ENCODE peak calls at places on chromosomes 13 and 19, in seven cellular contexts. One of them, this sample, is unnamed.
A peak's percentile ranks its signal among the peaks of the same experiment; 100 is the strongest.

GRCh38 chr13:60755380-60756163 is 358.6 kb downstream of the TDRD3 start:
- DNase-seq in GM12892: no peak
- DNase-seq in GM12891: no peak
- DNase-seq in HepG2: no peak
- DNase-seq in H1: no peak
- DNase-seq in SK-N-SH: no peak
- DNase-seq in K562: no peak
- DNase-seq in this sample: no peak

GRCh38 chr13:95191821-95192220 is 109.4 kb downstream of the ABCC4 start:
- DNase-seq in H1: peak; percentile 97
- DNase-seq in GM12891: peak; percentile 52
- DNase-seq in GM12892: peak; percentile 52
- DNase-seq in K562: peak; percentile 62
- DNase-seq in SK-N-SH: peak; percentile 77
- DNase-seq in HepG2: peak; percentile 41
- DNase-seq in this sample: peak; percentile 45

GRCh38 chr19:33796164-33797100 is at the start of gene KCTD15:
- DNase-seq in HepG2: no peak
- DNase-seq in SK-N-SH: peak; percentile 86
- DNase-seq in K562: peak; percentile 75
- DNase-seq in H1: peak; percentile 84
- DNase-seq in GM12892: no peak
- DNase-seq in GM12891: no peak
- DNase-seq in this sample: no peak

GRCh38 chr13:99743079-99743478 is 228.5 kb downstream of the ZIC5 start:
- DNase-seq in K562: no peak
- DNase-seq in SK-N-SH: no peak
- DNase-seq in HepG2: no peak
- DNase-seq in GM12892: no peak
- DNase-seq in H1: peak; percentile 36
- DNase-seq in GM12891: no peak
- DNase-seq in this sample: no peak

GRCh38 chr13:22915442-22916082 is 265.2 kb upstream of the SGCG start:
- DNase-seq in GM12892: no peak
- DNase-seq in H1: peak; percentile 84
- DNase-seq in HepG2: no peak
- DNase-seq in SK-N-SH: peak; percentile 55
- DNase-seq in K562: peak; percentile 13
- DNase-seq in GM12891: peak; percentile 35
- DNase-seq in this sample: no peak

GRCh38 chr19:32224371-32225244 is 120.8 kb upstream of the ZNF507 start:
- DNase-seq in GM12892: peak; percentile 73
- DNase-seq in K562: peak; percentile 84
- DNase-seq in H1: peak; percentile 91
- DNase-seq in SK-N-SH: peak; percentile 94
- DNase-seq in HepG2: peak; percentile 21
- DNase-seq in GM12891: peak; percentile 81
- DNase-seq in this sample: no peak

GRCh38 chr19:4597975-4598671 is 38.6 kb upstream of the SEMA6B start:
- DNase-seq in K562: peak; percentile 95
- DNase-seq in HepG2: no peak
- DNase-seq in GM12891: peak; percentile 75
- DNase-seq in SK-N-SH: peak; percentile 86
- DNase-seq in H1: peak; percentile 91
- DNase-seq in GM12892: peak; percentile 76
- DNase-seq in this sample: no peak

GRCh38 chr19:5173993-5174392 is 166.6 kb downstream of the PTPRS start:
- DNase-seq in SK-N-SH: no peak
- DNase-seq in K562: peak; percentile 6
- DNase-seq in GM12892: no peak
- DNase-seq in H1: no peak
- DNase-seq in HepG2: no peak
- DNase-seq in GM12891: no peak
- DNase-seq in this sample: no peak

GRCh38 chr13:102033316-102033715 is 368.5 kb downstream of the FGF14 start:
- DNase-seq in HepG2: no peak
- DNase-seq in H1: no peak
- DNase-seq in SK-N-SH: no peak
- DNase-seq in GM12892: no peak
- DNase-seq in GM12891: no peak
- DNase-seq in K562: no peak
- DNase-seq in this sample: no peak

GRCh38 chr13:100182894-100183490 is 94.1 kb downstream of the PCCA start:
- DNase-seq in HepG2: peak; percentile 53
- DNase-seq in H1: no peak
- DNase-seq in K562: no peak
- DNase-seq in GM12892: no peak
- DNase-seq in SK-N-SH: no peak
- DNase-seq in GM12891: no peak
- DNase-seq in this sample: no peak

GRCh38 chr19:52190679-52191293 is 934 bp downstream of the PPP2R1A start:
- DNase-seq in HepG2: no peak
- DNase-seq in GM12892: no peak
- DNase-seq in GM12891: no peak
- DNase-seq in SK-N-SH: peak; percentile 56
- DNase-seq in K562: no peak
- DNase-seq in H1: peak; percentile 45
- DNase-seq in this sample: no peak

DNA sequence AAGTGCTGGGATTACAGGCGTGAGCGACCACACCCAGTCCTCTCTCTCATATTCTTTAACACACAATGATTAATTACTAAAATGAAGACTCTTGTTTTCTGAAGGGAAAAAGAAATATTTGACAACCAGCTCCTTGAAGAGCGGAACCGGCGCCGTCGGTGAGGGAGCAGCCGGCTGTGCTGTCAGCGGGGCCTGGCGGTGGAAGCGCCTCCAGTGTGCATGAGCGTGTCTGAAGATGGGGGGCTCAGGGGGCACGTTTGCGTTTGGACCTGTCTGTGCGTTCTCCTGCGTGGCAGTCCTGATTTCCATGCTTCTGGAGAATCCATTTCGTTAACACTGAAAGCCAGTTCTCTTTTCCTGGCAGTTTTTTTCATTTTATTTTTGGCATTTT is 7.3 kb upstream of the NDUFS7 start:
- DNase-seq in H1: no peak
- DNase-seq in GM12891: no peak
- DNase-seq in K562: no peak
- DNase-seq in SK-N-SH: no peak
- DNase-seq in HepG2: no peak
- DNase-seq in GM12892: no peak
- DNase-seq in this sample: no peak
- TF ChIP-seq POLR2AphosphoS5 in H1: no peak
- TF ChIP-seq POLR2AphosphoS5 in GM12891: no peak
- TF ChIP-seq POLR2AphosphoS5 in K562: no peak
- TF ChIP-seq POLR2AphosphoS5 in SK-N-SH: no peak
- TF ChIP-seq POLR2AphosphoS5 in HepG2: no peak
- TF ChIP-seq POLR2AphosphoS5 in GM12892: no peak
- TF ChIP-seq POLR2AphosphoS5 in this sample: no peak

GRCh38 chr19:30664358-30665058 is 292.3 kb downstream of the ZNF536 start:
- DNase-seq in HepG2: peak; percentile 84
- DNase-seq in GM12892: no peak
- DNase-seq in H1: no peak
- DNase-seq in GM12891: no peak
- DNase-seq in SK-N-SH: peak; percentile 51
- DNase-seq in K562: no peak
- DNase-seq in this sample: no peak
- TF ChIP-seq TAF1 in HepG2: no peak
- TF ChIP-seq TAF1 in GM12892: no peak
- TF ChIP-seq TAF1 in H1: no peak
- TF ChIP-seq TAF1 in GM12891: no peak
- TF ChIP-seq TAF1 in SK-N-SH: no peak
- TF ChIP-seq TAF1 in K562: no peak
- TF ChIP-seq TAF1 in this sample: no peak

GRCh38 chr19:7681336-7682174 is 922 bp downstream of the TRAPPC5 start:
- DNase-seq in H1: peak; percentile 82
- DNase-seq in GM12891: peak; percentile 80
- DNase-seq in K562: peak; percentile 54
- DNase-seq in SK-N-SH: peak; percentile 82
- DNase-seq in GM12892: peak; percentile 77
- DNase-seq in HepG2: peak; percentile 77
- DNase-seq in this sample: no peak
- TF ChIP-seq POLR2AphosphoS5 in H1: no peak
- TF ChIP-seq POLR2AphosphoS5 in GM12891: no peak
- TF ChIP-seq POLR2AphosphoS5 in K562: no peak
- TF ChIP-seq POLR2AphosphoS5 in SK-N-SH: no peak
- TF ChIP-seq POLR2AphosphoS5 in GM12892: no peak
- TF ChIP-seq POLR2AphosphoS5 in HepG2: no peak
- TF ChIP-seq POLR2AphosphoS5 in this sample: no peak

DNA sequence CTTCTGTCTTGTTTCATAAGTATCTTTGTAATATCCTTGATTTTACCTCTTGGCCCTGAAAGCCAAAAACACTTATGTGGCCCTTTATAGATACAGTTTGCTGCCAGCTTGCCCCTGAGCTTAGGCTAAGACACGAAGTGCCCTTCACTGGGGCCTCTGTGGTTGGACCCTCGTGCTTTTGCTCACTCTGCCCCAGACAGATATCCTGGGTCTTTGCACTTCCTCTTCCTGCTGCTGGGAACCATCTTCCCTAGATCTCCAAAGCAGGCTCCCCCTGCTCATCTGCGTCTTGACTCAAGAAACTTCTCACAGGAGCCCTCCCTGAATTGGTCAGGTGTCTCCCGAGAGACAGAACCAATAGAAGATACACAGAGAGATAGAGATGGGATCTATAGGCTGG is 2.0 kb upstream of the TNFSF14 start:
- DNase-seq in HepG2: no peak
- DNase-seq in SK-N-SH: no peak
- DNase-seq in GM12891: no peak
- DNase-seq in GM12892: no peak
- DNase-seq in H1: no peak
- DNase-seq in K562: no peak
- DNase-seq in this sample: no peak
- TF ChIP-seq TAF1 in HepG2: no peak
- TF ChIP-seq TAF1 in SK-N-SH: no peak
- TF ChIP-seq TAF1 in GM12891: no peak
- TF ChIP-seq TAF1 in GM12892: no peak
- TF ChIP-seq TAF1 in H1: no peak
- TF ChIP-seq TAF1 in K562: no peak
- TF ChIP-seq TAF1 in this sample: no peak

DNA sequence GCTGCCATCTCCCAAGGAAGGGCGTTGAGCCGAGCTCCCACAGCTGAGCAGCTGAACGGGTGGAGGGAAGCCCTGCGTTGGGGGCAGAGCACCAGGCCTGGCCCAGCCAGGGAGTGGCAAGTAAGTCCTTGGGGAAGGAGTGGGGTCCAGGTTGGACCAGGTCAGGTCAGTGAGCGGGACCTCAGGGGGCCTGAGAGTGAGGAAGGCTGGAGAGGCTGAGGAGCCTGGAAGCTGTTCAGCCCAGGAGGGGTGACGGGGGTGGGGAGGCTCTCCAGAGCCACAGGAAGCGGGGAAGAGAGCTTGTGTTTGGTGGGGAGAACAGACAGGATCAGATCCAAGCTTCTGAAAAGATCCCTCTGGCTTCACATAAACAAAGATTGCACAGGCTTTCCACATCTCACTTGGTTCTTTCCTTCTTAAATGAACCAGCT is 55.4 kb upstream of the ATP12A start:
- DNase-seq in SK-N-SH: no peak
- DNase-seq in HepG2: no peak
- DNase-seq in GM12892: no peak
- DNase-seq in GM12891: no peak
- DNase-seq in H1: no peak
- DNase-seq in K562: no peak
- DNase-seq in this sample: no peak
- TF ChIP-seq POLR2AphosphoS5 in SK-N-SH: no peak
- TF ChIP-seq POLR2AphosphoS5 in HepG2: no peak
- TF ChIP-seq POLR2AphosphoS5 in GM12892: no peak
- TF ChIP-seq POLR2AphosphoS5 in GM12891: no peak
- TF ChIP-seq POLR2AphosphoS5 in H1: no peak
- TF ChIP-seq POLR2AphosphoS5 in K562: no peak
- TF ChIP-seq POLR2AphosphoS5 in this sample: no peak

GRCh38 chr13:36212789-36213188 is 1.6 kb downstream of the SOHLH2 start:
- DNase-seq in GM12892: no peak
- DNase-seq in H1: no peak
- DNase-seq in HepG2: no peak
- DNase-seq in SK-N-SH: no peak
- DNase-seq in GM12891: no peak
- DNase-seq in K562: peak; percentile 10
- DNase-seq in this sample: no peak

GRCh38 chr13:36217456-36217855 is 3.1 kb upstream of the SOHLH2 start:
- DNase-seq in GM12892: no peak
- DNase-seq in K562: no peak
- DNase-seq in H1: no peak
- DNase-seq in HepG2: no peak
- DNase-seq in GM12891: no peak
- DNase-seq in SK-N-SH: no peak
- DNase-seq in this sample: no peak

GRCh38 chr13:36207672-36208071 is 6.7 kb downstream of the SOHLH2 start:
- DNase-seq in SK-N-SH: no peak
- DNase-seq in HepG2: no peak
- DNase-seq in GM12892: no peak
- DNase-seq in K562: no peak
- DNase-seq in H1: no peak
- DNase-seq in GM12891: no peak
- DNase-seq in this sample: no peak

GRCh38 chr13:36214163-36214921 is at the start of gene SOHLH2:
- DNase-seq in HepG2: no peak
- DNase-seq in GM12892: no peak
- DNase-seq in GM12891: no peak
- DNase-seq in H1: no peak
- DNase-seq in K562: peak; percentile 53
- DNase-seq in SK-N-SH: no peak
- DNase-seq in this sample: no peak

DNA sequence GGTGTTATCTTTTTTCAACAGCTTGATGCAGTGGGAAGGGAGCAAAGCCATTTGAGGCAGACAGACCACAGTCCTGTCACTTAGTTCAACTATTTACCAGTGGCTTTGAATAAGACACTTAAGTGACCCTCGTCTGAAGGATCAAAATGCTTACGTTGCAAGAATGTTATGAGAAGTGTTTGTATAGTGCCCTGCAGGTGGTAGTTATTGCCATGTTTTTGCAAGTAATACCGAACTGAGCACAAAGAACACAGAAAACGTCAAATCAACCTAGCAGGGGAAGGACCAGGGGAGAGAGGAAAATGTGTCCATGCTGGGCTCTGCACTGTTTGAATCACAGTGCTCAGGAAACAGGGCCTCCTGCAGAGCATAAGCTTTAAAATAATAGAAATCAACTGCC is 2.8 kb downstream of the SOHLH2 start:
- DNase-seq in H1: no peak
- DNase-seq in GM12892: no peak
- DNase-seq in K562: no peak
- DNase-seq in SK-N-SH: no peak
- DNase-seq in GM12891: no peak
- DNase-seq in HepG2: no peak
- DNase-seq in this sample: no peak
- TF ChIP-seq TAF1 in H1: no peak
- TF ChIP-seq TAF1 in GM12892: no peak
- TF ChIP-seq TAF1 in K562: no peak
- TF ChIP-seq TAF1 in SK-N-SH: no peak
- TF ChIP-seq TAF1 in GM12891: no peak
- TF ChIP-seq TAF1 in HepG2: no peak
- TF ChIP-seq TAF1 in this sample: no peak

This sample was measured in GM12878.